ENCODE peak calls at places on chromosomes 3 and 15, in six cellular contexts. X, E, P, S, A and M are unnamed samples.

GRCh38 chr3:113606539-113607218 is 74.3 kb downstream of the SIDT1 start:
- DNase-seq in X (no peak), E (no peak), P (peak), S (no peak), A (no peak), M (peak)

GRCh38 chr3:145704020-145704419 is 457.0 kb downstream of the PLOD2 start:
- DNase-seq in X (no peak), E (no peak), P (no peak), S (no peak), A (peak), M (no peak)

GRCh38 chr3:74443102-74443501 is 171.4 kb downstream of the CNTN3 start:
- DNase-seq in X (peak), E (peak), P (no peak), S (no peak), A (no peak), M (no peak)

GRCh38 chr3:183278479-183279088 is 25.5 kb downstream of the B3GNT5 start:
- DNase-seq in X (no peak), E (no peak), P (no peak), S (no peak), A (no peak), M (no peak)

GRCh38 chr3:177421176-177421782 is 224.0 kb upstream of the TBL1XR1 start:
- DNase-seq in X (no peak), E (no peak), P (no peak), S (peak), A (no peak), M (no peak)

GRCh38 chr3:118729546-118729945 is 305.1 kb downstream of the IGSF11 start:
- DNase-seq in X (no peak), E (no peak), P (no peak), S (no peak), A (no peak), M (no peak)

GRCh38 chr15:35994861-35995260 is 448.9 kb upstream of the DPH6 start:
- DNase-seq in X (no peak), E (no peak), P (no peak), S (no peak), A (no peak), M (no peak)

GRCh38 chr3:156148946-156149348 is 28.6 kb downstream of the KCNAB1 start:
- DNase-seq in X (no peak), E (no peak), P (no peak), S (peak), A (no peak), M (no peak)

GRCh38 chr3:4866841-4867240 is 112.4 kb upstream of the BHLHE40 start:
- DNase-seq in X (no peak), E (no peak), P (peak), S (no peak), A (no peak), M (no peak)

DNA sequence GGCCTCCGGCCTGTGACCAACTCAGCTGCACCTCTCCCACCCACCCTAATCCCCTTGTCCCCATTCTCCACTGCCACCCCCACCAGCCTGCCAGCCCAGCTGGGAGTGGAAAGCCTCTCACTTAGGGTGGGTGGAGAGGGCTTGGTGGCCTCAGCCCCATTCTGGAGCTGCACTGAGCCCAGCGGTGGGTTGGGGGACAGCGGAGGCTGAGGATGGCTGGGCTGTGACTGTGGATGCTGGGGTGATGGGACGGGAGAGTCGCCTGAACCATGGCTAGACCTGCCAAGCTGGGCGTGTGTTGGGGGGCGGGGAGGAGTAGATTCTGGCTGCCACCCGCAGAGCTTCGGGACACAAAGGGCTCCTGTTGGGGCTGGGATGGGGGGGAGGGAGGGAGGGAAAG is 1.8 kb downstream of the CLCN2 start:
- DNase-seq in X (no peak), E (no peak), P (no peak), S (no peak), A (no peak), M (no peak)
- H3K4me3 ChIP-seq in X (no peak), E (no peak), P (no peak), S (no peak), A (no peak), M (no peak)

DNA sequence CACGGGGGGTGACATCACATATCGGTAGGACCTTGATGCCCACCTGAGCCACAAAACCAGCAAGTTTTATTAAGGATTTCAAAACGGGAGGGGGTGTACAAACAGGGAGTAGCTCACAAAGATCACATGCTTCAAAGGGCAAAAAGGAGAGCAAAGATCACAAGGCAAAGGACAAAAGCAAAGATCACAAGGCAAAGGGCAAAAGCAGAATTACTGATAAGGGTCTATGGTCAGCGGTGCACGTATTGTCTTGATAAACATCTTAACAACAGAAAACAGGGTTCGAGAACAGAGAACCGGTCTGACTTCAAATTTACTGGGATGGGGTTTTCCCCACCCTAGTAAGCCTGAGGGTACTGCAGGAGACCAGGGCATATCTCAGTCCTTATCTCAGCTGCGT is 143.5 kb upstream of the LPP start:
- DNase-seq in X (no peak), E (no peak), P (no peak), S (no peak), A (no peak), M (no peak)
- H3K4me3 ChIP-seq in X (no peak), E (no peak), P (no peak), S (no peak), A (no peak), M (no peak)

GRCh38 chr15:77183066-77183465 is 112.2 kb upstream of the TSPAN3 start:
- DNase-seq in X (no peak), E (no peak), P (no peak), S (no peak), A (no peak), M (no peak)
- H3K4me3 ChIP-seq in X (no peak), E (no peak), P (no peak), S (no peak), A (no peak), M (no peak)

GRCh38 chr15:63553388-63553791 is 43.8 kb upstream of the FBXL22 start:
- DNase-seq in X (peak), E (peak), P (peak), S (peak), A (peak), M (peak)
- H3K4me3 ChIP-seq in X (no peak), E (peak), P (no peak), S (no peak), A (peak), M (no peak)

DNA sequence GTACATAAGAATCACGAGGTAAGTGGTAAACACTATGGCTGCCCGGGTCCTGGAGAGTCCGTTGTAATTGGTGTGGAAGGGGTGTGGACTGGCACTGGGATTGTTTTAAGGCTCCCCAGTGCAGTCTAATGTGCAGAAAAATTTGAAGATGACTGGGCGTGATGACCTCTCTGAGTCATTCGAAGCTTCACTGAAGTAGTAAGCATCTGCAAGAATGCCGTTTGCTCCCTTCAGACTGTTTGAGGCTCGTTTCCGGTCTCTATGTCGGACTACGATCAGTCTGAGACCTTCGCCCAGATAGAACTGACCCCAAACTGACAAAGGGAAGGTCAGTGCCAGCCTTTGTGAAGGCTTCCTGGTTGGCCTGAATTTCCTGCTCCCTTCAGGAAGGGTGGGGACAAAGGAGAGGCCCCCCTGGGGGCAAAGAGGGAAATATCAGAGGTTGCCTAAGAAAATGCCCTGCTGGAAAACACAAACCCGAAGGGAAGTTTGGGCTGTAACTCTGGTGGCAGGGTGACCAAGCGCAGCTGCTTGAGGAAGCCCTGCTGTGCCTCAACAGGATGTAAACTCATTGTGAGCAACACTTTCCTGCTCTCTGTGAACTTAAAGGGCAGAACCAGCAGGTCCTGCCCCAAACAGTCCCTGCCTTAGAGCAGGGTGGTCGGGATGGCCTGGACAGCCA is 34.6 kb downstream of the BTD start:
- DNase-seq in X (no peak), E (peak), P (no peak), S (peak), A (peak), M (no peak)
- H3K4me3 ChIP-seq in X (no peak), E (peak), P (no peak), S (no peak), A (no peak), M (no peak)